ENCODE peak calls at places on chromosome 21, in four cellular contexts. M is IMR-90, F is mesendoderm, N is H1. T is an unnamed sample.

GRCh38 chr21:32702702-32703101 is 25.1 kb downstream of the SYNJ1 start:
- DNase-seq in M (peak), N (no peak), F (peak), T (no peak)

GRCh38 chr21:29299906-29300546 is 1.3 kb downstream of the BACH1 start:
- DNase-seq in N (no peak), M (peak), F (peak), T (peak)

GRCh38 chr21:41161428-41161827 is 6.5 kb upstream of the BACE2 start:
- DNase-seq in M (no peak), N (no peak), F (no peak), T (no peak)

GRCh38 chr21:33854604-33855003 is 61.0 kb downstream of the ATP5PO start:
- DNase-seq in M (no peak), N (no peak), F (peak), T (no peak)

GRCh38 chr21:27196651-27197050 is 229.8 kb upstream of the ADAMTS5 start:
- DNase-seq in N (no peak), M (peak), F (no peak), T (no peak)

GRCh38 chr21:34883501-34884271 is 165.4 kb downstream of the RUNX1 start:
- DNase-seq in F (no peak), N (no peak), M (no peak), T (no peak)

GRCh38 chr21:32328595-32328994 is 29.9 kb downstream of the MRAP start:
- DNase-seq in F (no peak), M (peak), N (no peak), T (no peak)

GRCh38 chr21:34801519-34802132 is 132.8 kb downstream of the CLIC6 start:
- DNase-seq in F (peak), N (peak), M (no peak), T (peak)

GRCh38 chr21:31698461-31698860 is 33.5 kb downstream of the SCAF4 start:
- DNase-seq in M (no peak), N (no peak), F (no peak), T (no peak)

GRCh38 chr21:32813265-32813903 is 41.8 kb upstream of the PAXBP1 start:
- DNase-seq in F (peak), M (no peak), N (no peak), T (peak)

GRCh38 chr21:8989261-8989882 is 1532.0 kb upstream of the TPTE start:
- DNase-seq in N (no peak), F (no peak), M (no peak), T (no peak)

GRCh38 chr21:28580585-28580984 is 412.1 kb downstream of the LTN1 start:
- DNase-seq in M (no peak), F (peak), N (no peak), T (peak)

GRCh38 chr21:41817228-41817627 is 50.4 kb upstream of the RIPK4 start:
- DNase-seq in F (peak), N (no peak), M (peak), T (peak)

GRCh38 chr21:41808094-41808493 is 41.2 kb upstream of the RIPK4 start:
- DNase-seq in N (no peak), M (no peak), F (no peak), T (no peak)

GRCh38 chr21:39347537-39347936 is 1.4 kb downstream of the HMGN1 start:
- DNase-seq in M (no peak), N (no peak), F (no peak), T (no peak)

GRCh38 chr21:39057121-39057520 is 126.1 kb downstream of the PSMG1 start:
- DNase-seq in F (no peak), N (no peak), M (no peak), T (no peak)

GRCh38 chr21:34242973-34243372 is 120.8 kb upstream of the KCNE2 start:
- DNase-seq in M (no peak), F (no peak), N (no peak), T (no peak)

GRCh38 chr21:43303240-43304178 is 123.4 kb downstream of the SIK1 start:
- DNase-seq in N (no peak), F (no peak), M (no peak), T (no peak)
- H4K5ac ChIP-seq in N (no peak), F (no peak), M (no peak), T (no peak)

DNA sequence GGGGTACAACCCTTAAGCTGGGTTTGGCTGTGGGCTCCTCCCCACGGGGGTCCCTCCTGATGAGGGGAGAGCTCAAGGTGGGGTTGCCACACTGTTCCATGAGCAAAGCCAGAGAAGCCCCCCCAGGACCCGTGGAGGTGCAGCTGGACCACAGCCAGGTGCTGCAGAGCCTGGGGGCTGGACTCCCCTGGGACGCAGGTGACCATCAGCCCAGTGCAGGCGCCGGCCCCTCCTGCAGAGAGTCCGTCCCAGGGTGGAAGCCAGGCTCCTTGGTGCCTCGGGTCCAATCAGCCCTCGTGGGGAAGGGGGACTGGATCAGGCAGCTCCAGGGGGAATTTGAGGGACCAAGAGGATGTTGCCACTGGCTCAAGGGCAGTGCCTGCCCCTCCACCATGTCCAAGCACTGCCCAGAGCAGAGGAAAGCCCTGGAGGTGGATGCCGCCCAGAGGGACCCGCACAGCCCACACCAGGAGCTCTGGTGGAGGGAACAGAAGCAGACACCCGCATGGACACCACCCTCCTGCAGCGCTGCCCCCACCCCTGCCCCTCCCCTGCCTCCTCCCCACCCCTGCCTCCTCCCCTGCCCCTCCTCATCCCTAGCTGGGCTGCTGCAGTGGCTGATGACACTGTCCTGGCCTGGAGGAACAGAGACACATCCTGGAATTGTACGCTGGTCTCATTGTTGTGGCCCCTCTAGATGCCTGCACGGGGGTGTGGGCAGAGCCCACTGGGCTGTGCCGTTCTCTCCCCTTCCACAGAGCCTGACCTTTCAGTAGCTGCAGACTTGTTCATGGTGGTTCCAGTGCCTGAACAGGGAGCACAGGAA is 30.8 kb upstream of the COL18A1 start:
- DNase-seq in M (no peak), F (no peak), N (no peak), T (no peak)
- H2BK5ac ChIP-seq in M (no peak), F (no peak), N (no peak), T (no peak)

DNA sequence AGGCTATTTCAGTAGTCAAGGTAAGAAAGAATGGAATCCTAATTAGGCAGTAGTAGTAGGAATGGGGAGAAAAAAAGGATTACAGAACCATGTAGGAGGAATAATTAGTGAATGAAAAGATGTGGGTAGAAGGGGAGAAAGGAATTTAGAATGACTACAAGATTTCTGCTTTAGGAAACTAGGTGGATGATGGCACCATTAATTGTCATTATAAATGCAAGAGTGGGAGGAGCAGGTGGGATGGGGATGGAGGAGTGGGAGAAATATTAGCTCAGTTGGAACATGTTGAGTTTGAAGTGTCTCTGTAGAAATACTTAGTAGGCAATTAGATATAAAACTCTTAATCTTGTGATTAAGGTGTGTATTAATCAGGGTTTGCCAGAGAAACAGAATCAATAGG is 50.0 kb upstream of the C21orf91 start:
- DNase-seq in M (no peak), N (no peak), F (no peak), T (no peak)
- H2AK5ac ChIP-seq in M (no peak), N (no peak), F (no peak), T (no peak)

GRCh38 chr21:43325036-43325435 is 101.9 kb downstream of the SIK1 start:
- DNase-seq in M (no peak), F (no peak), N (no peak), T (no peak)
- H4K5ac ChIP-seq in M (no peak), F (no peak), N (no peak), T (no peak)

GRCh38 chr21:25607151-25607811 is at the start of gene MRPL39:
- DNase-seq in M (peak), N (peak), F (peak), T (peak)
- H2BK5ac ChIP-seq in M (peak), N (peak), F (no peak), T (no peak)

GRCh38 chr21:44516828-44517174 is 23.2 kb downstream of the KRTAP10-1 start:
- DNase-seq in F (no peak), N (no peak), M (no peak), T (no peak)

GRCh38 chr21:44514746-44515358 is 25.1 kb downstream of the KRTAP10-1 start:
- DNase-seq in N (no peak), F (no peak), M (no peak), T (no peak)

GRCh38 chr21:44514218-44514520 is 25.8 kb downstream of the KRTAP10-1 start:
- DNase-seq in N (no peak), M (no peak), F (no peak), T (no peak)

GRCh38 chr21:44516342-44516741 is 23.7 kb downstream of the KRTAP10-1 start:
- DNase-seq in N (no peak), F (no peak), M (no peak), T (no peak)

DNA sequence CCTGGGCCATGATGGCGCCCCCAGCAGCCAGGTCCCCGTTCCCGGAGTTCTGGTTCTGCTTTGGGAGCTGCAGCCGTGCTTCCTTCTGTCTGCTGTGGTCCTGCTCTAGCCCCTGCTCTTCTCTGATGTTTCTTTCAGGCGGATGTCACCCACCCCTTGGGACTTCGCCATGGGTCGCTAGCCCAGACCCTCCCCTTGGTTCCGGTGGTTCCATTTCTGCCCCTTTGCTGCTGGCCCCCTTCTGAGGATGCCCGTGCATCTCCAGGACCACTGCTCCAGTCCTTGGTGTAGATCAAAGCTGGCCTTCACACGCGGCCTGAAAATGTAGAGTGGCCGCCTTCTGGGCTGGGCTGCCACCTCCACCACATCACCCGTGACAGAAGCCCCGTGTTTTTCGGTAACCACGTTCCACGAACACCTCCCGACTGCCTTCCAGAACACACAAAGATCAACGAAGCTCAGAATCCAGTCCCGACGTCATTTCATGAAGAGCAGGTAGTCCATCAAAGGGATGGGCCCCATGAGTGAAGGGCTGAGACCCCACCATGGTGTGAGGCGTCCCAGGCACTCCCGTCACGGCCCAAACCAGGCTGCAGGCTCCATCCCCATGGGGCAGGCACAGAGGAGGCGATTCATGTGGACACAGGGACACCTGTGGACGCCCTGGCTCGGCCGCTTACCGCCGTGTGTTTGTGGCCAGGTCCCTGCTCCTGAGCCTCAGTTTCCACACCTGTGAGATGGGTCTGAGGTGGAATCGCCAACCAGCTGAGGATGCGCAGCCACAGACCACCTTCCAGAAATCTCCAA is 24.4 kb downstream of the KRTAP10-1 start:
- DNase-seq in M (no peak), N (no peak), F (no peak), T (no peak)
- H2AK5ac ChIP-seq in M (no peak), N (no peak), F (no peak), T (no peak)

T was measured in H9.